ENCODE peak calls at places on chromosomes 1 and 21, in seven cellular contexts. Z is progenitor cell of endocrine pancreas, M is WTC11, T is nephron progenitor cell, H is RWPE1, V is OCI-LY7, I is MM.1S. X is an unnamed sample.

GRCh38 chr1:60132985-60133673 is 59.6 kb upstream of the C1orf87 start:
- DNase-seq in V (no peak), T (no peak), Z (no peak), M (no peak), H (no peak), I (peak; percentile 29), X (no peak)

GRCh38 chr1:245583575-245584330 is 429.0 kb downstream of the KIF26B start:
- DNase-seq in Z (no peak), M (no peak), H (no peak), T (no peak), I (no peak), V (no peak), X (no peak)

GRCh38 chr1:95010158-95010557 is 62.6 kb downstream of the ALG14 start:
- DNase-seq in H (no peak), T (no peak), M (no peak), V (no peak), I (no peak), Z (no peak), X (no peak)

GRCh38 chr1:180609643-180610555 is 21.9 kb upstream of the XPR1 start:
- DNase-seq in V (peak; percentile 5), M (no peak), Z (no peak), H (no peak), I (no peak), T (no peak), X (no peak)

GRCh38 chr1:50417487-50417886 is 5.8 kb downstream of the DMRTA2 start:
- DNase-seq in V (no peak), Z (no peak), H (no peak), I (no peak), T (peak; percentile 22), M (peak; percentile 34), X (no peak)

GRCh38 chr1:113088972-113089371 is 16.0 kb downstream of the LRIG2 start:
- DNase-seq in T (no peak), H (no peak), I (no peak), V (no peak), Z (no peak), M (no peak), X (no peak)

GRCh38 chr1:167665469-167665868 is 35.4 kb downstream of the RCSD1 start:
- DNase-seq in H (no peak), I (no peak), V (no peak), Z (no peak), T (no peak), M (no peak), X (no peak)

GRCh38 chr1:223819730-223820514 is 25.8 kb downstream of the TP53BP2 start:
- DNase-seq in M (no peak), H (no peak), T (no peak), V (no peak), I (no peak), Z (no peak), X (no peak)

GRCh38 chr1:6734579-6735397 is 33.2 kb upstream of the DNAJC11 start:
- DNase-seq in Z (no peak), I (no peak), M (no peak), T (no peak), V (no peak), H (no peak), X (no peak)

GRCh38 chr21:44958471-44959191 is 18.8 kb downstream of the SLX9 start:
- DNase-seq in H (no peak), V (no peak), T (peak; percentile 44), I (no peak), Z (no peak), M (no peak), X (no peak)

GRCh38 chr1:8721681-8722324 is 95.6 kb downstream of the RERE start:
- DNase-seq in I (no peak), T (no peak), H (no peak), Z (no peak), M (no peak), V (no peak), X (no peak)

GRCh38 chr1:96010000-96010399 is 711.6 kb upstream of the PTBP2 start:
- DNase-seq in H (no peak), V (no peak), M (no peak), I (no peak), Z (no peak), T (no peak), X (no peak)

GRCh38 chr1:1171551-1172340 is 1.9 kb upstream of the TTLL10 start:
- DNase-seq in T (peak; percentile 5), V (no peak), I (no peak), M (peak; percentile 9), H (no peak), Z (no peak), X (peak; percentile 83)

GRCh38 chr1:26360807-26361604 is 7.1 kb upstream of the CRYBG2 start:
- DNase-seq in I (no peak), H (no peak), V (no peak), T (no peak), Z (no peak), M (no peak), X (no peak)

DNA sequence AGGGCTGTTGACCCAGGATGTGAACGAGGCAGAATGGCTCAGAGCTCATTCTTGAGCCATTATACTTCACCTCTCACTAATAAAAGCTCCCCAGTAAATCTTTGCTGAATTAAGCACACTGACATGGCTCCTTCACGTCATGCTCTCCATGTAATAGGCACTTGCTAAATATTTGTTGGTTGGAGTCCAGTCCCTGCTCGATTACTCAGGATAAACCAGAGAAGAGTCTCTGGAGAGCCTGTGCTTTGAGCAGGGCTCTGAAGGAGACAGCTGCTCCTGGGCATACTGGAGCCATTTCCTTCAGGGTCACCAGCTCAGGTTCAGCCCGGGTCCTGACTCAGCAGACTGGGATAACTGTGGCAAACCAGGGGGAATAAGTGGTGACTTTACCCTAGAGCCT is 46.9 kb downstream of the HLX start:
- DNase-seq in Z (no peak), V (no peak), M (no peak), H (no peak), I (no peak), T (no peak), X (no peak)
- TF ChIP-seq CTCF in Z (no peak), V (no peak), M (no peak), H (no peak), I (no peak), T (no peak), X (no peak)

GRCh38 chr1:186306533-186306932 is 68.5 kb downstream of the TPR start:
- DNase-seq in I (no peak), V (no peak), Z (no peak), T (no peak), M (no peak), H (no peak), X (no peak)

GRCh38 chr1:186303911-186304310 is 71.1 kb downstream of the TPR start:
- DNase-seq in T (no peak), I (no peak), H (no peak), Z (no peak), M (no peak), V (no peak), X (no peak)

GRCh38 chr1:186307445-186307844 is 67.6 kb downstream of the TPR start:
- DNase-seq in V (no peak), Z (no peak), M (no peak), H (no peak), T (no peak), I (no peak), X (no peak)

GRCh38 chr1:186302378-186302920 is 72.6 kb downstream of the TPR start:
- DNase-seq in H (no peak), Z (no peak), M (no peak), T (no peak), V (no peak), I (no peak), X (no peak)

GRCh38 chr1:186304982-186305949 is 69.8 kb downstream of the TPR start:
- DNase-seq in H (peak; percentile 46), I (peak; percentile 46), M (no peak), T (no peak), V (peak; percentile 52), Z (no peak), X (no peak)
- TF ChIP-seq CTCF in H (peak; percentile 65), I (peak; percentile 58), M (peak; percentile 45), T (peak; percentile 55), V (peak; percentile 85), Z (peak; percentile 33), X (no peak)

GRCh38 chr21:34073032-34073748 is at the start of the genes MRPS6 and SLC5A3:
- DNase-seq in T (peak; percentile 90), I (peak; percentile 97), Z (peak; percentile 84), M (peak; percentile 88), H (peak; percentile 69), V (peak; percentile 90), X (peak; percentile 80)
- TF ChIP-seq CTCF in T (no peak), I (no peak), Z (peak; percentile 24), M (no peak), H (no peak), V (no peak), X (no peak)

DNA sequence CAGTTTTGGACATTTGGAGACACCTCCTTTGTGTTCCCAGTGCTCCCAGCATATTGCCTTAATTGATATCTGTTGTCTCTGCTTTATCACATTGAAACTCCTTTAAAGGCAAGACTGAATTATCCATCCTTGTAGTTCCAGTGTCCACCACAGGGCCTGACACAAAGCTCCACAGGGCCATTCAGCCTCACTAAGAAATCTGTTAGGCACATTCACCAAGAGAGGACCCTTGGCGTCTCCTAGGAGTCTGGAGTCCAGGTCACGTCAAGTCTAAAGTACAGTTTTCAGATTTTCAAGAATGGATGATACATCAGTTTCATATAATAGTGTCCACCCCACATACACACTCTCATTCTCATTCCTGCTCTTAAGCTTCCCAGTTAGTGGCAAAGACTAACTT is 4.8 kb downstream of the ACP6 start:
- DNase-seq in H (no peak), M (no peak), Z (no peak), I (no peak), V (no peak), T (no peak), X (no peak)
- TF ChIP-seq CTCF in H (no peak), M (no peak), Z (peak; percentile 42), I (peak; percentile 35), V (peak; percentile 32), T (peak; percentile 21), X (no peak)

GRCh38 chr1:110478241-110478640 is 27.3 kb downstream of the PROK1 start:
- DNase-seq in V (no peak), T (no peak), H (no peak), Z (no peak), I (no peak), M (no peak), X (no peak)

GRCh38 chr1:110477041-110477440 is 26.1 kb downstream of the PROK1 start:
- DNase-seq in Z (no peak), M (no peak), H (peak; percentile 85), I (no peak), V (no peak), T (no peak), X (no peak)

GRCh38 chr1:110476028-110476765 is 25.2 kb downstream of the PROK1 start:
- DNase-seq in I (no peak), V (no peak), H (no peak), Z (no peak), M (no peak), T (no peak), X (no peak)

GRCh38 chr1:110478886-110479285 is 27.9 kb downstream of the PROK1 start:
- DNase-seq in I (no peak), M (no peak), H (no peak), V (no peak), T (no peak), Z (no peak), X (no peak)

DNA sequence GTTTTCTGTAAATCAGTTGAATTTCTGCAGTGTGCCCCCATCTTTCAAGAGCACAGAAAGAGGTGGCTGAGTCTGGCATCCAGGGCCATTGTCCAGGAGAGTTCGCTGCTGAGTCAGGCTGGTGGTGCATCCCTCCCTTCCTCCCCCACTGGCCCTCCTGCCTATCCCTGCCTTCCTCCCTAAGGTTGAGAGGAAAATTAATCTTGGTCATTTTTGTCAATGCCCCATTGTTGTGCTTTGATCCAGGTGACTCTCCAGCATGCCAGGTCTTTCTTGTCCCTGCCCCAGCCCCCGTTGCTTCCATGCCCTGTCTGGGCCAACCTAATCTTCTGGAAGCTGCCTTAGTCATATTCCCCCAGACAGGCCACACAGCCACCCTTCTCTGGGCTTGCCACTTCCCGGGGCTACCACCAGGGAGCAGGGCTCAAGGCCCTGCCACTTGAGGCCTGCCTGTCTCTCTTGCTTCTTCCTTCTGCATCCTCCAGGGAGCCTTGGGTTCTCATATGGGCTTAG is 26.6 kb downstream of the PROK1 start:
- DNase-seq in V (peak; percentile 17), H (no peak), I (no peak), Z (no peak), M (no peak), T (no peak), X (no peak)
- TF ChIP-seq CTCF in V (peak; percentile 55), H (no peak), I (peak; percentile 11), Z (peak; percentile 41), M (peak; percentile 18), T (no peak), X (no peak)